ENCODE peak calls at places on chromosomes 16 and 17, in five cellular contexts. N, S, M, F and V are unnamed samples.

GRCh38 chr17:66791337-66791736 is 43.6 kb upstream of the CACNG5 start:
- DNase-seq in M (no peak), N (no peak), S (no peak), F (no peak), V (no peak)

GRCh38 chr17:6106212-6106611 is 36.0 kb downstream of the WSCD1 start:
- DNase-seq in N (no peak), M (no peak), F (no peak), S (no peak), V (no peak)

GRCh38 chr17:75652934-75653549 is 13.9 kb downstream of the RECQL5 start:
- DNase-seq in M (no peak), S (peak; percentile 63), F (no peak), N (peak; percentile 27), V (peak; percentile 52)

GRCh38 chr16:83187404-83187803 is 560.6 kb downstream of the CDH13 start:
- DNase-seq in S (peak; percentile 75), N (peak; percentile 89), F (peak; percentile 7), M (no peak), V (no peak)

GRCh38 chr17:67434061-67434525 is 57.0 kb downstream of the PITPNC1 start:
- DNase-seq in N (no peak), F (no peak), M (no peak), S (no peak), V (no peak)

GRCh38 chr17:67171560-67171959 is 73.4 kb downstream of the HELZ start:
- DNase-seq in M (no peak), S (no peak), F (no peak), N (no peak), V (no peak)

GRCh38 chr16:14377326-14377725 is 252.7 kb downstream of the PARN start:
- DNase-seq in M (no peak), F (no peak), N (peak; percentile 67), S (no peak), V (no peak)

GRCh38 chr16:56793504-56793903 is 63.6 kb downstream of the NUP93 start:
- DNase-seq in N (peak; percentile 51), S (peak; percentile 54), F (peak; percentile 10), M (no peak), V (no peak)

GRCh38 chr16:49503242-49504022 is 129.8 kb downstream of the C16orf78 start:
- DNase-seq in F (no peak), N (no peak), M (no peak), S (no peak), V (no peak)

GRCh38 chr16:13229039-13229438 is 327.6 kb downstream of the SHISA9 start:
- DNase-seq in F (no peak), S (no peak), N (no peak), M (no peak), V (no peak)

GRCh38 chr16:13234999-13235398 is 333.6 kb downstream of the SHISA9 start:
- DNase-seq in M (no peak), S (no peak), N (no peak), F (no peak), V (no peak)

GRCh38 chr16:13236308-13236707 is 334.9 kb downstream of the SHISA9 start:
- DNase-seq in M (no peak), S (no peak), F (no peak), N (no peak), V (no peak)

DNA sequence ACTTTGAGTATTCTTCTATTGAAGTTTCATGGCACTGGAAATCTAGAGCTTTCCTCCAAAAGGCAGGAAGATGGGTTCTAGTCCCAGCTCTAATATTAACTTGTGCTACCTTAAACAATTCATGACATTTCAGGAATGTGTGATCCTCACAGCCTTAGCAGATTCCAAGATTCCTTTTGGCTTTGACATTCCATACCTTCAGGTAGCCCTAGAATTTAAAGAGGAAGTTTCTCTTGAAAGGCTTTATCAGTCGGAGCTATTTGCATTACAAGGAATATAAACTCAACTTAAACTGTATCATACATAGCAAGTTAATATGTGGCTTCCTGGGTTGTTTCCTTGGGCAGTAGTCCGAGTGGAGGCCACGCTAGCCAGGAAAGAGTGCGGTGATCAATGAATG is 330.0 kb downstream of the SHISA9 start:
- DNase-seq in M (peak; percentile 33), F (no peak), N (no peak), S (no peak), V (no peak)
- H3K18ac ChIP-seq in M (no peak overlapping the region), F (no peak overlapping the region), N (no peak overlapping the region), S (no peak overlapping the region), V (no peak overlapping the region)

GRCh38 chr17:82943339-82943738 is 103.5 kb upstream of the ZNF750 start:
- DNase-seq in F (no peak), N (no peak), S (no peak), M (no peak), V (no peak)
- H3K9me3 ChIP-seq in F (peaks cover 37% of the 10 kb centered on the region), N (peaks cover 40% of the 10 kb centered on the region), S (peaks cover 48% of the 10 kb centered on the region), M (peaks cover 69% of the 10 kb centered on the region), V (peaks cover 57% of the 10 kb centered on the region)

GRCh38 chr16:87206646-87207451 is 110.3 kb downstream of the C16orf95 start:
- DNase-seq in S (peak; percentile 74), F (peak; percentile 88), M (no peak), N (peak; percentile 64), V (no peak)
- H3K4me3 ChIP-seq in S (no peak overlapping the region), F (no peak overlapping the region), M (no peak overlapping the region), N (no peak overlapping the region), V (no peak overlapping the region)

GRCh38 chr17:73231841-73232586 is 29.7 kb downstream of the CPSF4L start:
- DNase-seq in N (peak; percentile 92), M (peak; percentile 93), F (peak; percentile 92), S (peak; percentile 94), V (peak; percentile 95)
- H3K18ac ChIP-seq in N (no peak overlapping the region), M (peak overlapping the region; percentile 15), F (peak overlapping the region; percentile 87), S (peak overlapping the region; percentile 64), V (peak overlapping the region; percentile 98)

DNA sequence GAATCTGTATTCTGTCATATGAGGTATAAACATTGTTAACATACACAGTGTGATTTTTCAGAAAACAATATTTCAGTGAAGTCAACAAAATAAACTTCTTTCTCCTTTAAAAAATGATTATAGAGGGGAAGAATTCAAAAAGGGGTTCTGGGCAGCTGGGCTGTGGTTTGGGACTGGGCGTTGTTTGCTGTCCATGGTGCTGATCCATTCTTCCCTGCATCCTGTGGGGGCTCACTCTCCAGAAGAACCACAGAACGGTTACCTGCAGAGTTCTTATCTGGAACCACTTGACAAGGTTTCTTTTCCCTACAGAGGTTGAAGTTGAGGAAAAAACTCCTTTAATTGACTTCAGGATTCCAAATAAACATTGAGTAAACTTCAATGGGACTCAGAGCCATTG is 1091.0 kb downstream of the CDH8 start:
- DNase-seq in S (no peak), F (no peak), N (no peak), M (peak; percentile 1), V (peak; percentile 55)
- H3K9me3 ChIP-seq in S (peaks cover 3% of the 10 kb centered on the region), F (no peaks in the 10 kb centered on the region), N (peaks cover 1% of the 10 kb centered on the region), M (no peaks in the 10 kb centered on the region), V (no peaks in the 10 kb centered on the region)

DNA sequence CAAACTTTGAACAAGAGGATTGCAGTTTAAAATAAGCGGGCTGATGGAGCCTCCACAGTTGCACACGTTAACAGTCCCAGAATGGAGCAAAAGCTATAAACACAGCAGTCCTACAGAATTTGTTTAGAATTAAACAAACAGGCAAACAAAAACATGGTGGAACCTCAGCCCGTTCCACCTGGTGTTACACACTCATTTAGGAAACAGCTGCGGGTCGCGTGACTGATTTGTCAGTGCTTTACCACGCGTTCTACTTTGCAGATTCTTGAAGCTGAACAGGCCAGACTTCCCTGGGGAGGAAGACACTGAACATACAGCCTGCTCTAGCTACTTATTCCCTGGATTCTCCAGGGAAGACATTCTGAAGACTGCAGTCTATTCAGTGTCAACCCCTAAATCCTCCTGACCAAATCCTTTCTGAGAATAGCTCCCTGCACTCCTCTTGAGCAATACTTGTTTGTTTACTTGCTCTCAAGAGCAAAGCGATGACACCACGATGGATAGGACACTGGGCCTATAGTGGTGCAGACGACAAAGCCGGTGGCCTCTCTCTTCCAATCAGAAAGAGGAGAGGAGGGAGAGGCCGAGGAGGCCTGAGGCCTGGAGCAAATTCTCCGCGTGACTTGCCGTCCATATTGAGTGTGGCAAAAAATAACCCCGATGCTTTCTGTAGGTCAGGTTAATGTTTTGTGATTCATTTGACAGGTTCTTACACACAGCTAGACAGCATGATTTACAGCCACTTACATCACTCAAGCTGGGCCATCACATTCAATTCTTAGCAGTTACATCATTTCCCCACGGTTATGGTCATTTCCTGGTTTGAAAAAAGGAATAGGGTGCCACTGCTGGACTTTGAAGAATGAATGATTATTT is 4.0 kb upstream of the MAP1LC3B start:
- DNase-seq in N (peak; percentile 99), M (peak; percentile 85), S (peak; percentile 100), F (peak; percentile 99), V (peak; percentile 86)
- H3K4me3 ChIP-seq in N (peak overlapping the region; percentile 20), M (peak overlapping the region; percentile 47), S (no peak overlapping the region), F (no peak overlapping the region), V (no peak overlapping the region)

GRCh38 chr17:2028737-2029136 is 1.2 kb upstream of the DPH1 start:
- DNase-seq in M (no peak), N (no peak), S (no peak), F (no peak), V (no peak)

GRCh38 chr17:2027528-2028233 is 2.3 kb upstream of the DPH1 start:
- DNase-seq in S (no peak), F (no peak), M (no peak), N (no peak), V (no peak)

GRCh38 chr17:2028234-2028614 is 1.7 kb upstream of the DPH1 start:
- DNase-seq in F (no peak), S (no peak), M (no peak), N (no peak), V (no peak)

GRCh38 chr17:2030779-2031163 is 818 bp downstream of the DPH1 start:
- DNase-seq in S (no peak), M (no peak), N (no peak), F (no peak), V (peak; percentile 61)

GRCh38 chr17:2029911-2030778 is at the start of gene DPH1:
- DNase-seq in S (peak; percentile 96), F (peak; percentile 81), N (peak; percentile 91), M (peak; percentile 69), V (peak; percentile 82)
- H3K18ac ChIP-seq in S (peak within 1 kb of the TSS; percentile 65), F (peak within 1 kb of the TSS; percentile 62), N (no peak within 1 kb of the TSS), M (no peak within 1 kb of the TSS), V (peak within 1 kb of the TSS; percentile 89)